ENCODE peak calls at places on chromosomes 13 and 19, in four cellular contexts. Z is astrocyte; T is CD8-positive, alpha-beta memory T cell; K is psoas muscle. A is an unnamed sample.

GRCh38 chr13:51453308-51453958 is 597 bp upstream of the INTS6 start:
- DNase-seq in Z (no peak), T (peak; percentile 74), K (peak; percentile 93), A (peak; percentile 79)

GRCh38 chr19:5484398-5485285 is 29.4 kb downstream of the ZNRF4 start:
- DNase-seq in Z (peak; percentile 54), T (no peak), K (no peak), A (no peak)

GRCh38 chr19:50969413-50969760 is at the start of gene KLK6:
- DNase-seq in Z (no peak), T (no peak), K (no peak), A (no peak)

GRCh38 chr13:24460256-24460655 is 52.3 kb downstream of the PARP4 start:
- DNase-seq in Z (no peak), T (no peak), K (no peak), A (no peak)

GRCh38 chr19:6018786-6019185 is 40.8 kb upstream of the RANBP3 start:
- DNase-seq in Z (no peak), T (no peak), K (peak; percentile 41), A (no peak)

GRCh38 chr13:77310579-77311279 is 16.2 kb downstream of the MYCBP2 start:
- DNase-seq in Z (no peak), T (no peak), K (no peak), A (no peak)

GRCh38 chr19:38687837-38688378 is 40.5 kb downstream of the ACTN4 start:
- DNase-seq in Z (no peak), T (no peak), K (no peak), A (no peak)

GRCh38 chr13:79549355-79550106 is 68.6 kb downstream of the NDFIP2 start:
- DNase-seq in Z (peak; percentile 57), T (no peak), K (no peak), A (no peak)

GRCh38 chr19:4374451-4375163 is 25.7 kb downstream of the SH3GL1 start:
- DNase-seq in Z (peak; percentile 77), T (no peak), K (peak; percentile 95), A (peak; percentile 81)

GRCh38 chr13:25966086-25966485 is 85.7 kb downstream of the SHISA2 start:
- DNase-seq in Z (peak; percentile 62), T (no peak), K (no peak), A (no peak)

GRCh38 chr13:39274926-39275325 is 236.7 kb downstream of the NHLRC3 start:
- DNase-seq in Z (no peak), T (no peak), K (no peak), A (no peak)

DNA sequence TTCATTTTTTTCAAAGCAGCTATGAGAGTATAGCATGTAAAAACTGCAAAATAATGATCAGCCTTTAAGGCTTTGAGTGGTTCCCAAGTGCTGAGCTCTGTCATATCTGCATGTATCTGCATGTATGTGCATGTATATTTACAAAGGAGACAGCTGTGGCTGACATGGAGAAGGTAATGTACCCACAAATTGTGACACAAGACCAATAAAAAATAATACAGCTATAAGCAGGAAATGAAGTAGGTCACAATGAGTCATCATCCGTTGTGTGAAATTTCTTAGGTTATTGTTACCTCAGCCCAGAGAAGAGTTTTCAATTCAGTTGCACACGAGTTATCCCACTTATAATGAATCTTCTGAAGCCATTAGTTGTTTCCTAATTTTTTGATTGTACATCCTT is 60.9 kb upstream of the MED4 start:
- DNase-seq in Z (peak; percentile 68), T (peak; percentile 17), K (no peak), A (no peak)
- H3K4me1 ChIP-seq in Z (peaks cover 27% of the 10 kb centered on the region), T (peaks cover 72% of the 10 kb centered on the region), K (no peaks in the 10 kb centered on the region), A (no peaks in the 10 kb centered on the region)

GRCh38 chr19:42323852-42324654 is 1.4 kb upstream of the MEGF8 start:
- DNase-seq in Z (no peak), T (no peak), K (no peak), A (no peak)
- H3K4me3 ChIP-seq in Z (no peak overlapping the region), T (no peak overlapping the region), K (peak overlapping the region; percentile 91), A (no peak overlapping the region)

DNA sequence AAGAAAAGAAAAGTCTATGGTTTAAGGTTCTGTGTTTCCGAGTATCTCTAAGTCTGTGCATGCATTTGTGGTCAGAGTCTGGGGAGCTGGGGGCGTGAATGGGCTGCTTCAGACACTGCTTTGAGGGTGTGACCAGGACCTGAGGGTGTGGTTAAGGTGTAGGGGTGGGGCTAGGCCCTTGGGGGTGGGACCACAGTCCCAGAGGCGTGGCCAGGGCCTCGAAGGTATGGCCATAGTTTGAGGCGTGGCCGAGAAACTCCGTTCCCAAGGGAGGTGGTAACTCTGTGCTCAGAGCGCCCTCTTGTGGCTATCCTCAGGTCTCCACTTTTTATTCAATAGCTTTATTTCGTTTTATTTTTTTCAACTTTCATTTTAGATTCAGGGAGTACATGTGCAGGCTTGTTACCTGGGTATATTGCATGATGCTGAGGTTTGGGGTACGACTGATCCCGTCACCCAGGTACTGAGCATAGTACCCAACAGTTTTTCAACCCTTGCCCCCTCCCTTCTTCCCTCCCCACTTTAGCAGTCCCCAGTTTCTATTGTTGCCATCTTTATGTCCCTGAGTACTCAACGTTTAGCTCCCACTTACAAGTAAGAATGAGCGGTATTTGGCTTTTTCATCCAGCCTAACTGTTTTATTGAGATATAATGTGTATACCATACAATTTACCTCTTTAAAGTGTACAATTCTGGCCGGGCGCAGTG is 7.0 kb upstream of the CBLC start:
- DNase-seq in Z (peak; percentile 87), T (peak; percentile 98), K (peak; percentile 94), A (peak; percentile 97)
- H3K27ac ChIP-seq in Z (no peak overlapping the region), T (no peak overlapping the region), K (no peak overlapping the region), A (no peak overlapping the region)

GRCh38 chr13:38090913-38091312 is 221.3 kb upstream of the TRPC4 start:
- DNase-seq in Z (no peak), T (no peak), K (no peak), A (no peak)
- H3K4me1 ChIP-seq in Z (no peaks in the 10 kb centered on the region), T (no peaks in the 10 kb centered on the region), K (no peaks in the 10 kb centered on the region), A (no peaks in the 10 kb centered on the region)

DNA sequence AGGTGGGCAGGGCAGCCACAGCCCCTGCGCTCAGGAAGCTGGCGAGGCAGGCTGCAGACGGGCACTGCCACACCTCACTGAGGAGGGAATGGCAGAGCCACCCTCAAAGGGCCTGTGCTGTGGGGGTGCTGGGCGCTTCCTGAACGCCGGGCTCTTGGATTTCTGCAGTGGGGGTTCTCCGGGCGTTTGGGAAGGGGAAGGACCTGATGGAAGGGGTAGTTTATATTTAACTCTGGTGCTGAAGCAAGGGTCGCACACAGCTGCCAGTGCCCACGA is 10.5 kb downstream of the GNA11 start:
- DNase-seq in Z (no peak), T (no peak), K (no peak), A (no peak)
- H3K4me3 ChIP-seq in Z (no peak overlapping the region), T (no peak overlapping the region), K (no peak overlapping the region), A (no peak overlapping the region)

GRCh38 chr19:42121036-42121621 is 11.1 kb downstream of the POU2F2 start:
- DNase-seq in Z (no peak), T (no peak), K (peak; percentile 39), A (no peak)

GRCh38 chr19:42121666-42122069 is 10.6 kb downstream of the POU2F2 start:
- DNase-seq in Z (peak; percentile 69), T (peak; percentile 59), K (peak; percentile 61), A (no peak)

GRCh38 chr19:42124386-42124901 is 7.8 kb downstream of the POU2F2 start:
- DNase-seq in Z (no peak), T (no peak), K (no peak), A (no peak)

GRCh38 chr19:42123765-42124164 is 8.5 kb downstream of the POU2F2 start:
- DNase-seq in Z (no peak), T (no peak), K (no peak), A (no peak)

DNA sequence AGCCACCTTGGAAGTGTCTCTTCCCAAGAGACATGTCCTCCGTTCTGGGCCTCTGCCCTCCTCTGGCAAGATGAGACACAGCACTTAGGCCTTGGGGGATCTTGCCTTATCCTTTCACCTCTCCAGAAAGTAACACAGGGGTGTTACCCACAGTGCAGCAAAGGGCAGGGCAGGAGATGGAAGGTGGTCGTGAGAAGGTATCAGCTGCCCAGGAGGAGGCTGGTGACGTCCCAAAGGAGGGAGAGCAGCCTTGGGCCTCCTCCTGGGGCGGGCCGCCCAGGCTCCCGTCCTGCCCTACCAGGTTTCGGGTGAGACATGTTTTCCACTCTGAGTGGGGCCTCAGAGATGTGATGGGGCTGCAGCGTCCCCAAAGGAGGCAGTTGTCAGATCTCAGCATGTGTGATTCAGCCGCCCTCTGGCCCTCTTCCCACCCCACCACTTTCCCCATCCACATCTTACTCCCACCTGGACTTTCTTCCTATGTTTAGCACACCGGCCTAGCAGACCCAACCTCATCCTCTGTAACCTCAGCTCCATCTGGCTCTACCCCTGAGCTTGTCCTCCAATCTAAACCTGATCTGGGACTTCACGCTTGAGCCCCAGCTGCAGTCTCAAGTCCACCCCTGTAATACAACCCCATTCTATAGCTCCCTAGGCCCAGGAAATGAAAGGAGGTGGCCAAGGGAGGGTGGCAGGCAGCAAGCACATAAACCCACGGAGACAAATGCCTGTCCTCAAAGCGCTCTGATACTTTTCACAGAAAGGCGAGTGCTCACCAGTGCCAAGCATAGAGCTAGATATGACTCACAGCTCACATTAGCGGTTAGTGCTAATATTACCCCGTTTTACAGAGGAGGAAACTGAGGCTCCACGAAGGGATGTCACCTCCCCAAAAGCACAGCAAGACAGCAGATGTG is 9.3 kb downstream of the POU2F2 start:
- DNase-seq in Z (no peak), T (no peak), K (peak; percentile 27), A (no peak)
- H3K27ac ChIP-seq in Z (no peak overlapping the region), T (peak overlapping the region; percentile 64), K (no peak overlapping the region), A (no peak overlapping the region)

GRCh38 chr19:53389591-53390377 is 5.2 kb upstream of the ZNF765 start:
- DNase-seq in Z (no peak), T (no peak), K (peak; percentile 52), A (no peak)
- H3K4me1 ChIP-seq in Z (peaks cover 5% of the 10 kb centered on the region), T (peaks cover 5% of the 10 kb centered on the region), K (no peaks in the 10 kb centered on the region), A (peaks cover 2% of the 10 kb centered on the region)